ENCODE peak calls at places on chromosome 11, in eight cellular contexts. E is PC-3, Y is lower lobe of right lung, J is tibial nerve, A is Peyer's patch, X is stomach, R is left ventricle myocardium inferior, B is lung. S is an unnamed sample.

GRCh38 chr11:126431401-126432064 is 76.0 kb downstream of the ST3GAL4 start:
- DNase-seq in B (peak; percentile 48), E (peak; percentile 98), J (no peak), A (no peak), R (peak; percentile 73), Y (no peak), X (peak; percentile 38), S (peak; percentile 64)

GRCh38 chr11:58625826-58626460 is 3.5 kb downstream of the CNTF start:
- DNase-seq in J (no peak), X (no peak), A (no peak), B (no peak), Y (no peak), E (peak; percentile 31), R (no peak), S (no peak)

GRCh38 chr11:47340010-47340409 is 12.5 kb downstream of the MYBPC3 start:
- DNase-seq in X (no peak), A (no peak), Y (no peak), R (no peak), E (no peak), B (no peak), J (no peak), S (no peak)

GRCh38 chr11:88016392-88017020 is 158.7 kb downstream of the RAB38 start:
- DNase-seq in A (no peak), B (peak; percentile 71), E (peak; percentile 96), J (peak; percentile 58), Y (no peak), R (peak; percentile 16), X (peak; percentile 74), S (no peak)

GRCh38 chr11:123158609-123159008 is 36.4 kb downstream of the CLMP start:
- DNase-seq in E (peak; percentile 49), A (no peak), J (no peak), B (no peak), R (no peak), X (no peak), Y (no peak), S (no peak)

GRCh38 chr11:28715726-28716125 is 607.5 kb downstream of the METTL15 start:
- DNase-seq in A (no peak), J (no peak), Y (no peak), R (no peak), E (no peak), X (no peak), B (no peak), S (no peak)

GRCh38 chr11:129828301-129828836 is 12.7 kb downstream of the TMEM45B start:
- DNase-seq in X (peak; percentile 49), E (peak; percentile 99), J (no peak), Y (no peak), B (peak; percentile 67), A (no peak), R (no peak), S (no peak)

GRCh38 chr11:87421422-87421821 is 383.7 kb downstream of the TMEM135 start:
- DNase-seq in X (no peak), J (no peak), R (no peak), A (no peak), B (peak; percentile 34), Y (no peak), E (peak; percentile 97), S (peak; percentile 67)

GRCh38 chr11:121711900-121712424 is 259.2 kb upstream of the SORL1-AS1 start:
- DNase-seq in Y (no peak), J (no peak), R (no peak), E (no peak), A (no peak), B (no peak), X (no peak), S (no peak)

GRCh38 chr11:122671270-122671906 is 15.9 kb downstream of the UBASH3B start:
- DNase-seq in J (no peak), Y (no peak), R (peak; percentile 19), B (no peak), X (no peak), E (no peak), A (no peak), S (no peak)

GRCh38 chr11:90434858-90435257 is 212.0 kb upstream of the CHORDC1 start:
- DNase-seq in Y (no peak), R (no peak), E (peak; percentile 56), X (no peak), B (no peak), A (no peak), J (no peak), S (no peak)

GRCh38 chr11:63847363-63847762 is 8.5 kb downstream of the MARK2 start:
- DNase-seq in R (no peak), J (no peak), X (peak; percentile 83), B (peak; percentile 61), E (peak; percentile 94), A (no peak), Y (no peak), S (no peak)

GRCh38 chr11:44575288-44575672 is 9.8 kb downstream of the CD82 start:
- DNase-seq in R (no peak), E (no peak), B (no peak), J (no peak), A (peak; percentile 24), Y (no peak), X (no peak), S (no peak)

GRCh38 chr11:103013426-103013825 is 57.9 kb upstream of the MMP13 start:
- DNase-seq in J (no peak), X (no peak), E (no peak), A (no peak), B (no peak), Y (no peak), R (no peak), S (no peak)

GRCh38 chr11:74681686-74682651 is 49.3 kb downstream of the CHRDL2 start:
- DNase-seq in B (no peak), A (no peak), R (peak; percentile 62), J (no peak), X (peak; percentile 81), E (peak; percentile 27), Y (no peak), S (peak; percentile 63)

GRCh38 chr11:31872074-31872440 is 60.9 kb upstream of the PAX6 start:
- DNase-seq in B (no peak), R (no peak), J (no peak), X (no peak), A (no peak), E (peak; percentile 78), Y (no peak), S (no peak)

DNA sequence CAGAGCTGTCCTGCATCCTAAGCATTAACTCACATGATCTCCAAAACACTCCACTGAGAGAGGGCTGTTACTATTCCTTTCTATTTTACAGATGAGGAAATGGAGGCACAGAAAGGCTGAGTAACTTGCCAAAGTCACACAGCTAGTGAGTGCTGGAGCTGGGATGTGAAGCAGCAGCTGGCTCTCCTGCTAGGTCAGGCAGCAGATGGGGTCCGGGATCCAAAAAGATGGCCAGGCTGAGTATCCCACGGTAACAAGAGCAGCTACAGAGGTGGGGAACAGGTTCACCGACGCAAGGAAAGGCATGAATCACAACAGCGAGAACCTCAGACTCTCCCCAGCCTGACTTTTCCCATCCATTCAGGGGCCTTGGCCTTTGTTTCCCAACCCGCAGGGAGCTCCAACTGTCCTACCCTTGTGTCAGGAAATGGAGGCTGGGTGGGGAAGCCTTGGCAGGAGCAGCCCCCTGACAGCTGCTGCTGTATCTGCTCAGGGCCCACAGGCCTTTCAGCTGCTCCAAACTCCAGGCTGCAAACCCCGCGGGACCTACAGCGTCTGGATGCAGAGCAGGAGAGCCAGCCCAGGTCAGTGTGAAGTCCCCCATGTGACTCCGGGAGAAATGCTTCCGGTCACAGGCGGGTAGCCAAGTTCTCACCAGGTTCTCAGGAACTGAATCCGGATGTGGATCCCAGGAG is 29.5 kb downstream of the DKK3 start:
- DNase-seq in E (no peak), Y (no peak), X (peak; percentile 64), R (peak; percentile 92), B (no peak), J (peak; percentile 48), A (no peak), S (peak; percentile 90)
- H3K4me1 ChIP-seq in E (peaks cover 71% of the 10 kb centered on the region), Y (peaks cover 53% of the 10 kb centered on the region), X (peaks cover 72% of the 10 kb centered on the region), R (peaks cover 100% of the 10 kb centered on the region), B (peaks cover 51% of the 10 kb centered on the region), J (peaks cover 62% of the 10 kb centered on the region), A (peaks cover 42% of the 10 kb centered on the region), S (peaks cover 89% of the 10 kb centered on the region)

GRCh38 chr11:14374922-14375630 is 16.1 kb upstream of the RRAS2 start:
- DNase-seq in X (no peak), E (no peak), B (no peak), J (no peak), R (no peak), Y (no peak), A (no peak), S (no peak)
- TF ChIP-seq CTCF in X (no peak), E (peak; percentile 37), B (no peak), J (no peak), R (no peak), Y (no peak), A (no peak), S (no peak)

DNA sequence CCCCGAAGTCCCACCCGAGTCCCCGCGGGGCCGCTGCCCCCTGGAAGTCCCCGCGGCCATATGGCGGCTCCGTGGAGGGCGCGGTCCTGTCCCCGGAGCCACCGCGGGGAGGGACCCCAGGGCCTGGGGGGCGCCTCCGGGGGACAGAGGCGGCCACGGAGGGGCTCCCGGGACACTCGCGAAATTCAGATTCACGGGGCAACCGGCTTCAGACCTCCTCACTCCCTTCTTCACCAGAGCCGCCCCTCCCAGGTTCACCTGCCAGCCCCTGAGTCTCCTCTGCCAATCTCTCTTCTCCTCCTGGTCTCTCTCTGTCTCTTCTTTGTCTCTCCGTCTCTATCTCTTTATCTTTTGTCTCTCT is 28.2 kb upstream of the TOLLIP start:
- DNase-seq in R (no peak), E (no peak), J (no peak), A (no peak), B (peak; percentile 23), Y (no peak), X (no peak), S (no peak)
- H3K27ac ChIP-seq in R (peak overlapping the region; percentile 56), E (no peak overlapping the region), J (peak overlapping the region; percentile 88), A (peak overlapping the region; percentile 55), B (no peak overlapping the region), Y (no peak overlapping the region), X (peak overlapping the region; percentile 68), S (no peak overlapping the region)

GRCh38 chr11:77322926-77323590 is 21.6 kb upstream of the GDPD4 start:
- DNase-seq in A (no peak), R (no peak), E (no peak), J (no peak), X (no peak), Y (no peak), B (no peak), S (no peak)

GRCh38 chr11:77320351-77320750 is 18.9 kb upstream of the GDPD4 start:
- DNase-seq in Y (no peak), E (no peak), B (no peak), X (no peak), A (no peak), R (no peak), J (no peak), S (no peak)

GRCh38 chr11:77325159-77325558 is 23.7 kb upstream of the GDPD4 start:
- DNase-seq in J (no peak), R (no peak), B (no peak), E (no peak), A (no peak), Y (no peak), X (no peak), S (no peak)

GRCh38 chr11:77322506-77322905 is 21.0 kb upstream of the GDPD4 start:
- DNase-seq in Y (no peak), X (no peak), R (no peak), E (no peak), A (no peak), B (peak; percentile 32), J (no peak), S (peak; percentile 5)

DNA sequence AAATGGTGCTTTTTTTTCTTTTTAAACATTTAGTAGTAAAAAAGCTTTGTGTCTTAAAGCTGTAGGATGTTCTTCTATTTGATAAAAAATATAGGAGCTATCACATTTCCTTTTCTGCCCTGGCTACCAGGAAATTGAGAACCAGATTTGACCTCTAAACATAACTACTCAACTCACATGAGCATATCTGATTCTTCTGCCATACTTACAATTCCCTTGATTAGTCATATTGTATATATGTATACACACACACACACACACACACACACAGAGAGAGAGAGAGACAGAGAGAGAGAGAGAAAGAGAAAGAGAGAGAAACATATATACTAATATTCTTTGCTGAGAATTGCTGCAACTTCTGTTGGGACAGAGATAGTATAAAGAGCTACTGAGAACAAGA is 23.0 kb upstream of the GDPD4 start:
- DNase-seq in A (no peak), B (no peak), R (no peak), X (no peak), J (no peak), E (no peak), Y (no peak), S (no peak)
- H3K4me1 ChIP-seq in A (no peaks in the 10 kb centered on the region), B (no peaks in the 10 kb centered on the region), R (peaks cover 4% of the 10 kb centered on the region), X (no peaks in the 10 kb centered on the region), J (no peaks in the 10 kb centered on the region), E (no peaks in the 10 kb centered on the region), Y (no peaks in the 10 kb centered on the region), S (no peaks in the 10 kb centered on the region)

S was measured in heart right ventricle.